ENCODE peak calls at places on chromosomes 1 and 21, in nine cellular contexts. X, T, G, Y, P, Z, R, W and J are unnamed samples.

GRCh38 chr1:231666220-231666956 is 39.8 kb downstream of the DISC1 start:
- DNase-seq in X (no peak), T (no peak), G (no peak), Y (no peak), P (no peak), Z (no peak), R (no peak), W (no peak), J (no peak)

GRCh38 chr1:906532-907420 is 16.9 kb upstream of the SAMD11 start:
- DNase-seq in X (peak), T (peak), G (peak), Y (peak), P (no peak), Z (peak), R (peak), W (no peak), J (peak)

GRCh38 chr21:33961061-33961460 is 45.5 kb upstream of the ATP5PO start:
- DNase-seq in X (no peak), T (no peak), G (no peak), Y (no peak), P (no peak), Z (no peak), R (no peak), W (no peak), J (no peak)

GRCh38 chr1:59415286-59415850 is 118.5 kb downstream of the FGGY start:
- DNase-seq in X (no peak), T (no peak), G (no peak), Y (no peak), P (no peak), Z (no peak), R (no peak), W (no peak), J (no peak)

GRCh38 chr1:80448081-80448480 is 1352.7 kb upstream of the ADGRL2 start:
- DNase-seq in X (no peak), T (peak), G (no peak), Y (peak), P (no peak), Z (no peak), R (no peak), W (no peak), J (no peak)

GRCh38 chr1:184075040-184076029 is 23.8 kb downstream of the TSEN15 start:
- DNase-seq in X (peak), T (peak), G (peak), Y (peak), P (no peak), Z (no peak), R (peak), W (no peak), J (no peak)

GRCh38 chr1:115706009-115706362 is 62.5 kb downstream of the CASQ2 start:
- DNase-seq in X (no peak), T (no peak), G (no peak), Y (no peak), P (no peak), Z (no peak), R (no peak), W (no peak), J (no peak)

GRCh38 chr1:226064168-226064815 is 1.8 kb downstream of the H3-3A start:
- DNase-seq in X (peak), T (peak), G (peak), Y (peak), P (no peak), Z (no peak), R (no peak), W (no peak), J (no peak)

GRCh38 chr1:214523124-214523824 is 28.1 kb downstream of the PTPN14 start:
- DNase-seq in X (no peak), T (no peak), G (no peak), Y (no peak), P (no peak), Z (no peak), R (no peak), W (no peak), J (no peak)

GRCh38 chr1:112905420-112906154 is 50.4 kb downstream of the SLC16A1 start:
- DNase-seq in X (no peak), T (no peak), G (peak), Y (peak), P (no peak), Z (no peak), R (no peak), W (no peak), J (no peak)

GRCh38 chr1:23242414-23242813 is 25.1 kb upstream of the HTR1D start:
- DNase-seq in X (peak), T (no peak), G (peak), Y (no peak), P (no peak), Z (no peak), R (no peak), W (no peak), J (no peak)

GRCh38 chr1:162062542-162063015 is 6.9 kb upstream of the NOS1AP start:
- DNase-seq in X (no peak), T (peak), G (peak), Y (peak), P (no peak), Z (peak), R (peak), W (no peak), J (no peak)

GRCh38 chr21:36860736-36861594 is 105.5 kb downstream of the HLCS start:
- DNase-seq in X (peak), T (peak), G (no peak), Y (peak), P (no peak), Z (no peak), R (no peak), W (no peak), J (no peak)

GRCh38 chr1:180482425-180483275 is 19.7 kb downstream of the ACBD6 start:
- DNase-seq in X (peak), T (peak), G (peak), Y (peak), P (no peak), Z (no peak), R (no peak), W (no peak), J (no peak)

GRCh38 chr21:21003701-21004100 is 5.5 kb downstream of the NCAM2 start:
- DNase-seq in X (peak), T (peak), G (peak), Y (peak), P (no peak), Z (no peak), R (peak), W (no peak), J (no peak)

GRCh38 chr1:150186789-150187559 is 37.3 kb downstream of the PLEKHO1 start:
- DNase-seq in X (peak), T (peak), G (peak), Y (peak), P (no peak), Z (no peak), R (no peak), W (no peak), J (peak)

GRCh38 chr1:59994302-59995198 is 68.0 kb upstream of the CYP2J2 start:
- DNase-seq in X (peak), T (peak), G (peak), Y (peak), P (no peak), Z (no peak), R (peak), W (no peak), J (no peak)

GRCh38 chr1:115337633-115338456 is at the start of gene NGF:
- DNase-seq in X (peak), T (peak), G (peak), Y (peak), P (no peak), Z (peak), R (no peak), W (no peak), J (no peak)

GRCh38 chr1:175338447-175339135 is 146.0 kb upstream of the KIAA0040 start:
- DNase-seq in X (no peak), T (no peak), G (no peak), Y (no peak), P (no peak), Z (no peak), R (no peak), W (peak), J (peak)

GRCh38 chr1:67059331-67059730 is 5.4 kb upstream of the SLC35D1 start:
- DNase-seq in X (peak), T (no peak), G (peak), Y (no peak), P (no peak), Z (no peak), R (no peak), W (no peak), J (no peak)

GRCh38 chr1:25640646-25641328 is 24.2 kb downstream of the MAN1C1 start:
- DNase-seq in X (no peak), T (no peak), G (no peak), Y (no peak), P (no peak), Z (no peak), R (no peak), W (no peak), J (no peak)

GRCh38 chr1:3547055-3548005 is 64.0 kb downstream of the MEGF6 start:
- DNase-seq in X (peak), T (no peak), G (no peak), Y (no peak), P (no peak), Z (no peak), R (no peak), W (no peak), J (no peak)

GRCh38 chr1:53195211-53195909 is 1.3 kb upstream of the CPT2 start:
- DNase-seq in X (no peak), T (no peak), G (no peak), Y (no peak), P (no peak), Z (no peak), R (no peak), W (no peak), J (no peak)

GRCh38 chr1:36365310-36365895 is 20.3 kb downstream of the STK40 start:
- DNase-seq in X (peak), T (no peak), G (peak), Y (no peak), P (no peak), Z (peak), R (no peak), W (no peak), J (no peak)

GRCh38 chr1:116694524-116694923 is 27.0 kb upstream of the IGSF3 start:
- DNase-seq in X (peak), T (no peak), G (peak), Y (no peak), P (no peak), Z (no peak), R (no peak), W (no peak), J (no peak)

GRCh38 chr1:242147096-242147976 is 148.4 kb upstream of the MAP1LC3C start:
- DNase-seq in X (peak), T (peak), G (peak), Y (peak), P (no peak), Z (no peak), R (no peak), W (no peak), J (no peak)

GRCh38 chr1:37655274-37655673 is 20.6 kb upstream of the RSPO1 start:
- DNase-seq in X (no peak), T (no peak), G (no peak), Y (no peak), P (no peak), Z (no peak), R (no peak), W (no peak), J (no peak)
- TF ChIP-seq CTCF in X (no peak), T (no peak), G (no peak), Y (no peak), P (no peak), Z (no peak), R (no peak), W (no peak), J (no peak)

DNA sequence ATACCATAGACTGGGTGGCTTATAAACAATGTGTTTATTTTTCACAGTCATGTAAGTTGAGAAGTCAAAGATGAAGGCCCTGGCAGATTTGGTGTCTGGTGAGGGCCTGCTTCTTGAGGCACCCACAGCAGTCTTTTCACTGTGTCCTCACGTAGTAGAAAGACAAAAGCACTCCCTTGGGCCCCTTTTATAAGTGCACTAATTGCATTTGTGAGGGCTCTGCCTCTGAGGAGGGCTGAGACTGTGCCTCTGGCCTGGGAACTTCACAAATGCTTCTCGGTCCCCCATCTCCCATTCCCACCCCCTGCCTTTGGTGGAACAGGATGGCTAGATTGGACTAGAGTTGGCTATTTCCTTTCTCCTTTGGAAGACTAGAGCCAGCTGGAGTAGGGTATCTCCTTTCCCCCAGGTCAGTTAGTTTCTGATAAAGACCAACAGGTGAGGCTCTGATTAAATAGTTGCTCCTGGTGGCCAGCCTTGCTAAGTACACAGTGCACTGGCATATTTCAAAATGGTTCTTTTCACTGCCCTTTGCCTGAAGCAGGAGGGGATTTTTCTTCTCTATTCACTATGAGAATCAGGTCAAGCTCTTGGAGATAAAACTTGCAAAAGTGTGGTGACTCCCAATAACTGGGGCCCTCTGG is 82.9 kb downstream of the PLPPR4 start:
- DNase-seq in X (no peak), T (no peak), G (no peak), Y (no peak), P (no peak), Z (no peak), R (no peak), W (no peak), J (no peak)
- TF ChIP-seq CTCF in X (no peak), T (no peak), G (no peak), Y (no peak), P (no peak), Z (no peak), R (no peak), W (no peak), J (no peak)

DNA sequence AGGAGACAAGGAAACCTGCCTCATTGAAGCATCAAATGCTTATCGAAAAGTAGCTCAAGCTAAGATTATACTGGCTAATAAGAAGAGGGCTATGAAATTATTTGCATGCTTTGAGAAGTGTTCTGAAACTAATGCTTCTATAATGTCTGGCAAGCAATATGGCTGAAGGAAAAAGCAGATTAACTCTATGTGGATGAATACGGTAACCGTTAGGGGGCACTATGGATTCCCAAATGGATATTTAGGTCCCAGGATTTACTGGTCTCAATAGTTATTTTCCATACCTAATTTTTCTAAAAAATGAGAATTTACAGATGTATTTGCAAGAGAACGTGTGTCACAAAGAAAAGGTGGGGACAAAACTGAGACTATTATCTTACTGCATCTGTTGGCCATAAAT is 34.6 kb upstream of the RRP15 start:
- DNase-seq in X (peak), T (no peak), G (no peak), Y (no peak), P (no peak), Z (no peak), R (no peak), W (no peak), J (no peak)
- TF ChIP-seq CTCF in X (peak), T (no peak), G (peak), Y (no peak), P (no peak), Z (no peak), R (no peak), W (no peak), J (no peak)

GRCh38 chr1:206801467-206801866 is 29.2 kb upstream of the IL10 start:
- DNase-seq in X (no peak), T (no peak), G (no peak), Y (no peak), P (no peak), Z (no peak), R (no peak), W (no peak), J (no peak)

GRCh38 chr1:206799311-206799710 is 27.0 kb upstream of the IL10 start:
- DNase-seq in X (no peak), T (no peak), G (no peak), Y (no peak), P (no peak), Z (no peak), R (no peak), W (no peak), J (no peak)

GRCh38 chr1:206798384-206798996 is 26.2 kb upstream of the IL10 start:
- DNase-seq in X (no peak), T (no peak), G (no peak), Y (no peak), P (no peak), Z (no peak), R (no peak), W (no peak), J (no peak)

GRCh38 chr1:206802401-206802800 is 30.1 kb upstream of the IL10 start:
- DNase-seq in X (peak), T (no peak), G (peak), Y (no peak), P (no peak), Z (no peak), R (no peak), W (no peak), J (no peak)

GRCh38 chr1:206800411-206800810 is 28.1 kb upstream of the IL10 start:
- DNase-seq in X (no peak), T (no peak), G (peak), Y (no peak), P (no peak), Z (no peak), R (no peak), W (no peak), J (no peak)
- TF ChIP-seq CTCF in X (no peak), T (no peak), G (no peak), Y (no peak), P (no peak), Z (no peak), R (no peak), W (no peak), J (no peak)

GRCh38 chr1:172753964-172754363 is 95.1 kb downstream of the FASLG start:
- DNase-seq in X (no peak), T (no peak), G (no peak), Y (no peak), P (no peak), Z (no peak), R (no peak), W (no peak), J (no peak)
- TF ChIP-seq CTCF in X (no peak), T (no peak), G (no peak), Y (no peak), P (no peak), Z (no peak), R (no peak), W (no peak), J (no peak)

GRCh38 chr1:5639323-5639722 is 352.9 kb downstream of the NPHP4 start:
- DNase-seq in X (no peak), T (no peak), G (no peak), Y (no peak), P (no peak), Z (no peak), R (no peak), W (no peak), J (no peak)

GRCh38 chr1:5644281-5645134 is 347.7 kb downstream of the NPHP4 start:
- DNase-seq in X (no peak), T (no peak), G (no peak), Y (no peak), P (no peak), Z (no peak), R (no peak), W (no peak), J (no peak)

GRCh38 chr1:5638582-5638981 is 353.6 kb downstream of the NPHP4 start:
- DNase-seq in X (no peak), T (no peak), G (no peak), Y (no peak), P (no peak), Z (no peak), R (no peak), W (no peak), J (no peak)

GRCh38 chr1:5643360-5644090 is 348.7 kb downstream of the NPHP4 start:
- DNase-seq in X (no peak), T (no peak), G (no peak), Y (no peak), P (no peak), Z (no peak), R (no peak), W (no peak), J (no peak)

GRCh38 chr1:5640845-5641244 is 351.4 kb downstream of the NPHP4 start:
- DNase-seq in X (no peak), T (no peak), G (no peak), Y (no peak), P (no peak), Z (no peak), R (no peak), W (no peak), J (no peak)
- TF ChIP-seq CTCF in X (no peak), T (no peak), G (no peak), Y (no peak), P (no peak), Z (no peak), R (no peak), W (no peak), J (no peak)